ENCODE peak calls at places on chromosomes 12 and 14, in nine cellular contexts. E, M, Z, X, H, K, I, U and Y are unnamed samples.
A peak's percentile ranks its signal among the peaks of the same experiment; 100 is the strongest.

GRCh38 chr12:57887631-57888406 is 41.3 kb upstream of the CTDSP2 start:
- DNase-seq in E (peak; percentile 53), M (peak; percentile 75), Z (peak; percentile 40), X (peak; percentile 73), H (no peak), K (peak; percentile 88), I (no peak), U (no peak), Y (no peak)

GRCh38 chr12:28218875-28219274 is 28.6 kb downstream of the CCDC91 start:
- DNase-seq in E (no peak), M (no peak), Z (no peak), X (no peak), H (no peak), K (no peak), I (no peak), U (no peak), Y (no peak)

GRCh38 chr14:93888995-93889394 is 38.1 kb upstream of the FAM181A start:
- DNase-seq in E (no peak), M (no peak), Z (no peak), X (no peak), H (no peak), K (no peak), I (no peak), U (no peak), Y (no peak)

GRCh38 chr14:73814158-73814557 is 37.5 kb upstream of the PTGR2 start:
- DNase-seq in E (no peak), M (no peak), Z (no peak), X (no peak), H (no peak), K (no peak), I (no peak), U (no peak), Y (no peak)

GRCh38 chr12:110543252-110543959 is 39.7 kb downstream of the PPTC7 start:
- DNase-seq in E (peak; percentile 7), M (no peak), Z (peak; percentile 81), X (no peak), H (no peak), K (peak; percentile 86), I (no peak), U (no peak), Y (no peak)

GRCh38 chr14:61575751-61576150 is 119.6 kb upstream of the HIF1A start:
- DNase-seq in E (peak; percentile 65), M (peak; percentile 57), Z (no peak), X (no peak), H (no peak), K (no peak), I (no peak), U (no peak), Y (no peak)

GRCh38 chr12:98572010-98572409 is 21.5 kb upstream of the SLC25A3 start:
- DNase-seq in E (no peak), M (no peak), Z (no peak), X (no peak), H (no peak), K (no peak), I (no peak), U (no peak), Y (peak; percentile 25)

GRCh38 chr14:79911762-79912161 is 299.5 kb downstream of the DIO2 start:
- DNase-seq in E (no peak), M (no peak), Z (no peak), X (no peak), H (no peak), K (no peak), I (no peak), U (no peak), Y (no peak)

GRCh38 chr14:99784508-99784907 is 8.7 kb upstream of the EML1 start:
- DNase-seq in E (no peak), M (no peak), Z (no peak), X (no peak), H (no peak), K (no peak), I (no peak), U (no peak), Y (no peak)

GRCh38 chr14:93206793-93207467 is at the start of the genes GON7 and UBR7:
- DNase-seq in E (peak; percentile 97), M (peak; percentile 98), Z (peak; percentile 97), X (peak; percentile 97), H (peak; percentile 84), K (peak; percentile 96), I (peak; percentile 95), U (peak; percentile 86), Y (peak; percentile 96)

GRCh38 chr12:78778339-78778738 is 86.2 kb upstream of the SYT1 start:
- DNase-seq in E (peak; percentile 26), M (peak; percentile 45), Z (no peak), X (no peak), H (no peak), K (no peak), I (no peak), U (no peak), Y (no peak)

GRCh38 chr12:52015393-52016081 is 8.8 kb downstream of the TAMALIN start:
- DNase-seq in E (no peak), M (no peak), Z (no peak), X (no peak), H (no peak), K (no peak), I (peak; percentile 82), U (peak; percentile 55), Y (no peak)

GRCh38 chr14:54026671-54027070 is 70.0 kb upstream of the BMP4 start:
- DNase-seq in E (peak; percentile 89), M (no peak), Z (no peak), X (no peak), H (no peak), K (no peak), I (peak; percentile 14), U (no peak), Y (no peak)